ENCODE peak calls at places on chromosomes 12 and 14, in eight cellular contexts. U, R, I, T, L, S, H and D are unnamed samples.

GRCh38 chr12:43893670-43894069 is 57.8 kb downstream of the TMEM117 start:
- DNase-seq in U (no peak), L (no peak), T (no peak), H (no peak), R (no peak), I (no peak), S (no peak), D (no peak)

GRCh38 chr12:104852102-104852501 is 106.0 kb downstream of the SLC41A2 start:
- DNase-seq in L (no peak), U (no peak), S (no peak), H (no peak), R (no peak), T (no peak), I (no peak), D (no peak)

GRCh38 chr14:35368139-35368460 is 36.4 kb downstream of the NFKBIA start:
- DNase-seq in H (no peak), I (no peak), T (no peak), R (no peak), U (no peak), L (no peak), S (no peak), D (no peak)

GRCh38 chr12:116400671-116401357 is 123.3 kb upstream of the MED13L start:
- DNase-seq in T (no peak), U (no peak), L (no peak), S (no peak), H (no peak), R (peak), I (peak), D (no peak)

GRCh38 chr14:33509927-33510535 is 440.8 kb downstream of the EGLN3 start:
- DNase-seq in H (no peak), I (no peak), T (no peak), R (no peak), U (no peak), S (no peak), L (no peak), D (peak)

GRCh38 chr12:131075194-131075593 is 121.5 kb downstream of the ADGRD1 start:
- DNase-seq in L (no peak), S (no peak), H (no peak), I (no peak), T (no peak), R (no peak), U (no peak), D (no peak)

GRCh38 chr14:101774006-101774755 is 12.7 kb downstream of the PPP2R5C start:
- DNase-seq in I (no peak), S (no peak), L (no peak), R (no peak), U (no peak), H (no peak), T (peak), D (no peak)

GRCh38 chr12:127810026-127810425 is 456.9 kb upstream of the TMEM132C start:
- DNase-seq in R (no peak), I (no peak), H (no peak), L (no peak), S (no peak), T (no peak), U (no peak), D (no peak)

GRCh38 chr12:65885312-65885711 is 61.0 kb downstream of the HMGA2 start:
- DNase-seq in U (no peak), S (no peak), L (no peak), H (no peak), I (no peak), R (no peak), T (no peak), D (no peak)

GRCh38 chr12:47840571-47840970 is 20.9 kb upstream of the HDAC7 start:
- DNase-seq in T (no peak), U (no peak), I (no peak), H (no peak), S (no peak), R (no peak), L (no peak), D (no peak)

GRCh38 chr12:107318804-107319535 is 225.6 kb upstream of the CRY1 start:
- DNase-seq in R (peak), L (peak), U (peak), I (no peak), H (peak), S (peak), T (no peak), D (no peak)

GRCh38 chr12:31387466-31387865 is 61.5 kb upstream of the SINHCAF start:
- DNase-seq in S (no peak), I (no peak), R (no peak), T (no peak), H (no peak), U (no peak), L (no peak), D (no peak)

GRCh38 chr12:52180971-52181628 is 10.7 kb downstream of the KRT80 start:
- DNase-seq in U (no peak), R (no peak), H (no peak), I (no peak), L (no peak), S (no peak), T (no peak), D (no peak)